ENCODE peak calls at places on chromosomes 7 and 10, in five cellular contexts. U, M, T, Z and X are unnamed samples.
A peak's percentile ranks its signal among the peaks of the same experiment; 100 is the strongest.

GRCh38 chr10:13961096-13961495 is 369.6 kb downstream of the FRMD4A start:
- DNase-seq in U (no peak), M (no peak), T (no peak), Z (no peak), X (peak; percentile 98)

GRCh38 chr10:97388152-97388551 is 13.0 kb downstream of the RRP12 start:
- DNase-seq in U (no peak), M (no peak), T (no peak), Z (no peak), X (no peak)

GRCh38 chr7:146656988-146657387 is 540.4 kb downstream of the CNTNAP2 start:
- DNase-seq in U (no peak), M (no peak), T (no peak), Z (no peak), X (no peak)

GRCh38 chr7:96547371-96547811 is 162.3 kb downstream of the SEM1 start:
- DNase-seq in U (no peak), M (no peak), T (no peak), Z (no peak), X (no peak)

GRCh38 chr10:75472685-75473084 is 41.3 kb downstream of the LRMDA start:
- DNase-seq in U (no peak), M (no peak), T (no peak), Z (no peak), X (no peak)

GRCh38 chr10:101545898-101546297 is 42.2 kb downstream of the POLL start:
- DNase-seq in U (no peak), M (no peak), T (no peak), Z (no peak), X (no peak)

GRCh38 chr10:14403359-14403758 is 72.6 kb upstream of the FRMD4A start:
- DNase-seq in U (no peak), M (no peak), T (no peak), Z (no peak), X (no peak)

GRCh38 chr7:113731571-113731970 is 187.2 kb downstream of the PPP1R3A start:
- DNase-seq in U (no peak), M (no peak), T (no peak), Z (no peak), X (peak; percentile 0)

GRCh38 chr10:129323877-129324276 is 143.2 kb upstream of the MGMT start:
- DNase-seq in U (no peak), M (no peak), T (no peak), Z (no peak), X (no peak)

GRCh38 chr10:32318476-32318896 is 28.5 kb downstream of the EPC1 start:
- DNase-seq in U (no peak), M (peak; percentile 33), T (peak; percentile 63), Z (no peak), X (peak; percentile 18)